ENCODE peak calls at places on chromosome 4, in seven cellular contexts. T, X, A, E, R, F and I are unnamed samples.

GRCh38 chr4:123616970-123617392 is 220.4 kb downstream of the SPRY1 start:
- DNase-seq in A (peak), E (peak), R (peak), F (peak), T (peak), X (peak), I (no peak)

GRCh38 chr4:67719953-67720617 is 19.1 kb upstream of the UBA6 start:
- DNase-seq in T (no peak), A (no peak), X (no peak), R (no peak), F (no peak), E (no peak), I (no peak)

GRCh38 chr4:186936496-186937375 is 213.1 kb upstream of the FAT1 start:
- DNase-seq in F (no peak), X (no peak), A (no peak), E (peak), R (peak), T (no peak), I (peak)

GRCh38 chr4:120915311-120915710 is 7.2 kb downstream of the PRDM5 start:
- DNase-seq in X (no peak), A (no peak), E (no peak), R (no peak), F (no peak), T (no peak), I (no peak)

GRCh38 chr4:75630174-75630931 is at the start of gene CDKL2:
- DNase-seq in X (no peak), F (peak), A (peak), E (peak), R (peak), T (no peak), I (peak)

GRCh38 chr4:80307183-80307735 is 28.3 kb upstream of the CFAP299 start:
- DNase-seq in R (no peak), A (peak), E (peak), F (no peak), X (no peak), T (peak), I (no peak)

GRCh38 chr4:73875401-73875800 is 6.2 kb downstream of the CXCL1 start:
- DNase-seq in F (no peak), X (no peak), R (peak), A (no peak), T (no peak), E (no peak), I (no peak)

GRCh38 chr4:184238072-184238743 is 20.5 kb upstream of the ENPP6 start:
- DNase-seq in E (no peak), F (no peak), X (no peak), A (no peak), R (no peak), T (no peak), I (no peak)

GRCh38 chr4:70935038-70935437 is 32.9 kb downstream of the MOB1B start:
- DNase-seq in T (no peak), E (peak), X (no peak), A (no peak), F (no peak), R (no peak), I (no peak)

GRCh38 chr4:75679876-75680575 is 6.8 kb upstream of the G3BP2 start:
- DNase-seq in R (no peak), X (no peak), A (no peak), E (no peak), T (no peak), F (no peak), I (no peak)

GRCh38 chr4:11614426-11614825 is 185.7 kb upstream of the HS3ST1 start:
- DNase-seq in A (no peak), E (no peak), X (no peak), R (no peak), T (no peak), F (no peak), I (no peak)

GRCh38 chr4:184279496-184280082 is 61.9 kb upstream of the ENPP6 start:
- DNase-seq in E (no peak), F (no peak), X (no peak), T (no peak), R (no peak), A (no peak), I (no peak)

GRCh38 chr4:117491531-117491930 is 406.2 kb upstream of the TRAM1L1 start:
- DNase-seq in A (no peak), R (no peak), E (no peak), X (no peak), F (no peak), T (no peak), I (no peak)

GRCh38 chr4:75891611-75892010 is 10.6 kb downstream of the PPEF2 start:
- DNase-seq in X (no peak), F (no peak), T (no peak), A (no peak), R (no peak), E (no peak), I (no peak)

GRCh38 chr4:19164334-19164733 is 1087.4 kb upstream of the SLIT2 start:
- DNase-seq in F (peak), T (no peak), R (no peak), E (no peak), X (no peak), A (no peak), I (no peak)